ENCODE peak calls at places on chromosomes 3 and 15, in nine cellular contexts. E is AG09319, Y is NB4, Q is progenitor cell of endocrine pancreas, C is breast epithelium, W is A673, A is IMR-90, P is psoas muscle, Z is AG04450. J is an unnamed sample.

GRCh38 chr3:84074767-84075166 is 884.0 kb upstream of the CADM2 start:
- DNase-seq in A (no peak), Q (no peak), P (no peak), W (no peak), E (no peak), Z (no peak), Y (no peak), C (no peak), J (no peak)

GRCh38 chr3:108301695-108302404 is 5.5 kb downstream of the HHLA2 start:
- DNase-seq in Z (no peak), A (peak; percentile 31), C (no peak), P (no peak), Q (no peak), W (no peak), Y (peak; percentile 53), E (no peak), J (no peak)

GRCh38 chr15:88018865-88019626 is 237.5 kb downstream of the NTRK3 start:
- DNase-seq in Y (no peak), Q (no peak), C (peak; percentile 31), E (peak; percentile 8), Z (no peak), P (no peak), W (no peak), A (no peak), J (no peak)

GRCh38 chr3:42214565-42215283 is 51.3 kb downstream of the CCK start:
- DNase-seq in E (no peak), W (no peak), Y (no peak), P (no peak), Q (no peak), A (peak; percentile 68), Z (no peak), C (no peak), J (no peak)

GRCh38 chr15:101156509-101157159 is 95.2 kb downstream of the CHSY1 start:
- DNase-seq in A (peak; percentile 56), Z (no peak), W (peak; percentile 96), C (no peak), Q (no peak), Y (peak; percentile 83), P (no peak), E (no peak), J (no peak)

GRCh38 chr3:98901032-98901464 is 447 bp downstream of the DCBLD2 start:
- DNase-seq in E (peak; percentile 18), A (peak; percentile 47), W (peak; percentile 42), Y (peak; percentile 51), Q (peak; percentile 30), C (peak; percentile 35), Z (no peak), P (peak; percentile 60), J (peak; percentile 54)

GRCh38 chr15:72068826-72069225 is 49.1 kb downstream of the MYO9A start:
- DNase-seq in W (no peak), C (no peak), A (no peak), Y (no peak), Q (no peak), Z (no peak), E (no peak), P (no peak), J (no peak)

GRCh38 chr3:126654571-126655393 is at the start of gene TXNRD3:
- DNase-seq in Q (peak; percentile 85), C (peak; percentile 70), W (peak; percentile 59), A (peak; percentile 49), E (peak; percentile 29), Z (no peak), Y (peak; percentile 74), P (peak; percentile 89), J (peak; percentile 98)

GRCh38 chr15:82828064-82828463 is 18.6 kb downstream of the WHAMM start:
- DNase-seq in Y (no peak), A (no peak), P (no peak), Z (no peak), E (no peak), Q (no peak), W (no peak), C (no peak), J (no peak)

GRCh38 chr15:46411900-46412299 is 777.1 kb downstream of the SQOR start:
- DNase-seq in W (no peak), E (no peak), A (no peak), Q (no peak), P (no peak), Y (no peak), C (no peak), Z (no peak), J (no peak)
- TF ChIP-seq CTCF in W (no peak), E (no peak), A (no peak), Q (no peak), P (no peak), Y (no peak), C (no peak), Z (no peak), J (no peak)

GRCh38 chr3:127959873-127960272 is 44.8 kb downstream of the KBTBD12 start:
- DNase-seq in P (no peak), Q (peak; percentile 43), W (peak; percentile 24), C (no peak), A (peak; percentile 4), E (no peak), Z (no peak), Y (peak; percentile 57), J (peak; percentile 82)
- TF ChIP-seq CTCF in P (peak; percentile 12), Q (peak; percentile 67), W (peak; percentile 40), C (no peak), A (peak; percentile 30), E (peak; percentile 37), Z (peak; percentile 40), Y (peak; percentile 41), J (peak; percentile 67)

DNA sequence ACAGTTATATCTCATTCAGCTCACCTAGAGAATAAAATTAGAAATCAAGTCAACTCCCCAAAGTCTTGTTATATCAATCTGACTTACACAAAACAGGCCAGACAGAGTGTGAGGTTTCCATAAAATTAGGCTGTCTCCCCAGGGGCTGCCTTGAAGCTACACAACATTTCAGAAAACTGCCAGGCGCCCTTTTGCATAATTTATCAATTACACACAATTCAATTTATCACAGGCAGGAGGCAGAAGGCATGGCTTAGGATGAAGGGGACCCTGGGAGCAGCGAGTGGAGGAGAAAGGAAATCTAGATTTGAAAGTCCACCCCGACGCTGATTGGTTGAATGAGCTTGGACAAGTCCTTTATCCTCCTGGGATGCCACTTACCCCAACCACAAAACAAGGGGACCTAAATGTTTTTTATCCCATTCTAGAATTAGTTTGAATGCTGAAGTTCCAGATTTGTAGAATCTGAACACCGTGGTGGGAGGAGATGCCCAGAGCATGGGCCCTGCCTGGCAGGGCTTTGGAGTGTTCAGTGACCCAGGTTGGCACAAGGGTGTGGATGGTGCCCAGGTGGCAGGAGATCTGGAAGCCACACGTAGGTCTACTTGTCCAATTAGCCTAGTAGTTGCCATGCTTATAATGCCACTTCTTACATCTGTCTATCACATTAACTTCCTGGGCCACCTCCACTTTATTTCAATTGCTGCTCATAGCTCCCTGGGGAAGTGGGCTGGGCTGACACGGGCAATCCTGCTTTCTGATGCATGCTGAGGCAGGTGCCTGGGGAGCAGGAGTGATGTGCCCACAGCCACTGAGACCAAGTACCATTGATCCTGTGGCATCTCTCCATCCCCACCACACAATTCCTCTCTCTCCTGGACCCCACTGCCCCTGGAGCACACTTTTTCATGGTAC is 119.8 kb upstream of the TLE3 start:
- DNase-seq in W (peak; percentile 74), A (no peak), Q (no peak), E (no peak), C (no peak), Z (no peak), Y (no peak), P (no peak), J (no peak)
- TF ChIP-seq CTCF in W (no peak), A (no peak), Q (no peak), E (no peak), C (no peak), Z (no peak), Y (no peak), P (no peak), J (no peak)

DNA sequence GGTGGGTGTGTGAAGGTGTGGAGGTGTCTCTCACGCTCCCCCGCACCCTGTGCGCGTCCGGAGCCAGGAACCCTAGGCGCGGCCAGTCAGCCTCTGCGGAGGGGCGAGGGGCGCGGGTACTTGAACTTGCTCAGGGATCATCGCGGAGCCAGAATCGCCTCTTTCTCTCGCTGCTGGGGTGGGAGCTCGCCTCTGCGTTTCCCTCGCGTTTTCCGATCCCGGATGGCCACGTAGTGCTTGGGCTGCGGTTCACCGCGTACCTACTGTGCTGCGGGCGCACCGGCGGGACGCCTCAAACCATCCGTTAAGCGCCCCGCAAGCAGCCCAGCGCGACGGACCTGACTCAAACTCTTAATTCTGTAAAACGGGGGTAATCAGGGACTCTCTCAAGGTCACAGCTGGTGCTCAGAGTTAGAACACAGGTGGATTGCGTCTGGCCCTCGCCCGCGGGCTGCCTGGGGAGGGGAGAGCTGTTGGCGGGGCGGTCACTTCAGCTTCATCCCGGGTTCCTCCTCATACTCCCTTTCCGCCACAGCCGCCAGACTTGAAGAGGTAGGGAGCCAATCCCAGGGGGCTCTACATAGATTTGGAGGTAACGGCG is 686 bp downstream of the MYRIP start:
- DNase-seq in C (no peak), A (no peak), Y (no peak), E (no peak), W (no peak), Z (no peak), Q (no peak), P (peak; percentile 42), J (peak; percentile 6)
- TF ChIP-seq CTCF in C (no peak), A (no peak), Y (no peak), E (no peak), W (no peak), Z (no peak), Q (no peak), P (no peak), J (no peak)